ENCODE peak calls at places on chromosomes 16 and 17, in four cellular contexts. One of them, this sample, is unnamed.

GRCh38 chr16:31874354-31875111 is 926 bp downstream of the ZNF267 start:
- DNase-seq in activated CD8-positive, alpha-beta T cell treated with anti-CD3 and anti-CD28 coated beads for 36 hours: peak
- DNase-seq in Peyer's patch: no peak
- DNase-seq in A549: peak
- DNase-seq in this sample: peak

GRCh38 chr17:17050346-17051345 is 8.4 kb downstream of the MPRIP start:
- DNase-seq in activated CD8-positive, alpha-beta T cell treated with anti-CD3 and anti-CD28 coated beads for 36 hours: no peak
- DNase-seq in A549: no peak
- DNase-seq in Peyer's patch: no peak
- DNase-seq in this sample: no peak

GRCh38 chr16:71707199-71707598 is 17.3 kb downstream of the PHLPP2 start:
- DNase-seq in Peyer's patch: no peak
- DNase-seq in activated CD8-positive, alpha-beta T cell treated with anti-CD3 and anti-CD28 coated beads for 36 hours: no peak
- DNase-seq in A549: no peak
- DNase-seq in this sample: no peak

GRCh38 chr16:73058221-73058615 is 10.3 kb upstream of the ZFHX3 start:
- DNase-seq in A549: no peak
- DNase-seq in Peyer's patch: peak
- DNase-seq in activated CD8-positive, alpha-beta T cell treated with anti-CD3 and anti-CD28 coated beads for 36 hours: no peak
- DNase-seq in this sample: peak

GRCh38 chr16:89557230-89557935 is 3.1 kb upstream of the RPL13 start:
- DNase-seq in activated CD8-positive, alpha-beta T cell treated with anti-CD3 and anti-CD28 coated beads for 36 hours: peak
- DNase-seq in Peyer's patch: peak
- DNase-seq in A549: peak
- DNase-seq in this sample: peak

GRCh38 chr17:59427425-59427921 is 96.0 kb downstream of the YPEL2 start:
- DNase-seq in Peyer's patch: no peak
- DNase-seq in A549: no peak
- DNase-seq in activated CD8-positive, alpha-beta T cell treated with anti-CD3 and anti-CD28 coated beads for 36 hours: peak
- DNase-seq in this sample: peak

GRCh38 chr17:19336938-19337711 is 25.4 kb downstream of the B9D1 start:
- DNase-seq in activated CD8-positive, alpha-beta T cell treated with anti-CD3 and anti-CD28 coated beads for 36 hours: no peak
- DNase-seq in Peyer's patch: no peak
- DNase-seq in A549: no peak
- DNase-seq in this sample: no peak

GRCh38 chr16:4832698-4833343 is 14.3 kb downstream of the GLYR1 start:
- DNase-seq in A549: no peak
- DNase-seq in activated CD8-positive, alpha-beta T cell treated with anti-CD3 and anti-CD28 coated beads for 36 hours: no peak
- DNase-seq in Peyer's patch: no peak
- DNase-seq in this sample: no peak

GRCh38 chr16:87802670-87803069 is 36.9 kb upstream of the KLHDC4 start:
- DNase-seq in activated CD8-positive, alpha-beta T cell treated with anti-CD3 and anti-CD28 coated beads for 36 hours: no peak
- DNase-seq in Peyer's patch: no peak
- DNase-seq in A549: no peak
- DNase-seq in this sample: no peak

GRCh38 chr16:65445313-65446260 is 323.7 kb upstream of the CDH11 start:
- DNase-seq in Peyer's patch: no peak
- DNase-seq in A549: no peak
- DNase-seq in activated CD8-positive, alpha-beta T cell treated with anti-CD3 and anti-CD28 coated beads for 36 hours: no peak
- DNase-seq in this sample: no peak

GRCh38 chr16:57643166-57643813 is 14.9 kb downstream of the ADGRG1 start:
- DNase-seq in A549: no peak
- DNase-seq in activated CD8-positive, alpha-beta T cell treated with anti-CD3 and anti-CD28 coated beads for 36 hours: no peak
- DNase-seq in Peyer's patch: no peak
- DNase-seq in this sample: no peak

GRCh38 chr17:7425316-7425715 is at the start of gene SPEM2:
- DNase-seq in activated CD8-positive, alpha-beta T cell treated with anti-CD3 and anti-CD28 coated beads for 36 hours: no peak
- DNase-seq in Peyer's patch: no peak
- DNase-seq in A549: no peak
- DNase-seq in this sample: no peak

GRCh38 chr16:57564571-57565270 is 22.3 kb downstream of the ADGRG5 start:
- DNase-seq in A549: no peak
- DNase-seq in activated CD8-positive, alpha-beta T cell treated with anti-CD3 and anti-CD28 coated beads for 36 hours: no peak
- DNase-seq in Peyer's patch: no peak
- DNase-seq in this sample: no peak

GRCh38 chr16:17261197-17261858 is 209.4 kb downstream of the XYLT1 start:
- DNase-seq in Peyer's patch: no peak
- DNase-seq in A549: no peak
- DNase-seq in activated CD8-positive, alpha-beta T cell treated with anti-CD3 and anti-CD28 coated beads for 36 hours: peak
- DNase-seq in this sample: peak

GRCh38 chr16:69273009-69273408 is 38.1 kb upstream of the VPS4A start:
- DNase-seq in A549: no peak
- DNase-seq in Peyer's patch: no peak
- DNase-seq in activated CD8-positive, alpha-beta T cell treated with anti-CD3 and anti-CD28 coated beads for 36 hours: no peak
- DNase-seq in this sample: no peak

GRCh38 chr16:55297062-55297909 is 26.7 kb upstream of the IRX6 start:
- DNase-seq in activated CD8-positive, alpha-beta T cell treated with anti-CD3 and anti-CD28 coated beads for 36 hours: no peak
- DNase-seq in Peyer's patch: no peak
- DNase-seq in A549: no peak
- DNase-seq in this sample: no peak

GRCh38 chr16:23060458-23061320 is 88.6 kb downstream of the USP31 start:
- DNase-seq in Peyer's patch: no peak
- DNase-seq in activated CD8-positive, alpha-beta T cell treated with anti-CD3 and anti-CD28 coated beads for 36 hours: peak
- DNase-seq in A549: peak
- DNase-seq in this sample: peak

GRCh38 chr17:64128787-64129514 is 993 bp downstream of the ERN1 start:
- DNase-seq in activated CD8-positive, alpha-beta T cell treated with anti-CD3 and anti-CD28 coated beads for 36 hours: peak
- DNase-seq in Peyer's patch: peak
- DNase-seq in A549: peak
- DNase-seq in this sample: no peak

GRCh38 chr17:45808845-45809244 is 24.7 kb downstream of the CRHR1 start:
- DNase-seq in A549: no peak
- DNase-seq in Peyer's patch: no peak
- DNase-seq in activated CD8-positive, alpha-beta T cell treated with anti-CD3 and anti-CD28 coated beads for 36 hours: no peak
- DNase-seq in this sample: no peak
- TF ChIP-seq CTCF in A549: no peak
- TF ChIP-seq CTCF in Peyer's patch: no peak
- TF ChIP-seq CTCF in activated CD8-positive, alpha-beta T cell treated with anti-CD3 and anti-CD28 coated beads for 36 hours: no peak
- TF ChIP-seq CTCF in this sample: no peak

GRCh38 chr17:74295625-74296547 is 21.9 kb downstream of the DNAI2 start:
- DNase-seq in activated CD8-positive, alpha-beta T cell treated with anti-CD3 and anti-CD28 coated beads for 36 hours: no peak
- DNase-seq in Peyer's patch: no peak
- DNase-seq in A549: no peak
- DNase-seq in this sample: no peak
- TF ChIP-seq CTCF in activated CD8-positive, alpha-beta T cell treated with anti-CD3 and anti-CD28 coated beads for 36 hours: no peak
- TF ChIP-seq CTCF in Peyer's patch: no peak
- TF ChIP-seq CTCF in A549: no peak
- TF ChIP-seq CTCF in this sample: no peak

DNA sequence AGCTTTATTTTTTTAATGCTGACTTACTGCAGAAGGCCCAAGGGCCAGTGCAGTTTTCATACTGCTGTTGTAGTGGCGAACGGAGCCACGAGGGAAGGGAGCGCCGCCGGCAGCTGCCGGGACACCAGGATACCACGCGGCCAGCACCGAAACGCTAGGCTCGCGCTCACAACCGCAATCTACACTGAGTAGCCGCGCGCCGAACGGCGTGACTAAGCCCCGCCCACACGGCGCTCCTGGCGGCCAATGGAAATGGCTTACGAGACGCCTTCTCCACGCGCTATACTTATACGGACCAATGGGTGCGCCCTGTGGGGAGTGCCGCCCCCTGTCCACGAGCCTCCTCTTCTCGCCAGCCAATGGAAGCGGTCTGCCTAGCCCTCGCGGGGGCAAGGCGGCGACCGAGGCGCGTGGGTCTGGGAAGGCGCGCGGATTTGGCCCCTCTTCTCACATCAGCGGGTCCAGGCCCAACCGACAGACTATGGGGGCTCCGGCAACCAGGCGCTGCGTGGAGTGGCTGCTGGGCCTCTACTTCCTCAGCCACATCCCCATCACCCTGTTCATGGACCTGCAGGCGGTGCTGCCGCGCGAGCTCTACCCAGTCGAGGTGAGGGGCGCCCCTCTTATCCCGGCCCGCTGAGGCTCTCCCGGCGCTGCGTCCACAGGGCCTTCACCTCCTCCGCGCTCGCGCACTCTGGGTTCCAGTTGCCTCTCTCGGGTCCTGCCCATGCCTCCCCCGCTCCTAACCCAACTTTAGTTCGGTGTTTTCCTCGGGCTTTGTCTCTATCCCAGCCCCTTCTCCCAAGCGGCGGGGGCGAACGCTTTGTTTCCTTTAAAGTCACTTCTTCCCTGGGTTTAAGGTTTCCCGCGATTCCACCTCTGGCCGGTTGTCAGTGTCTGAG is at the start of gene TMEM97:
- DNase-seq in activated CD8-positive, alpha-beta T cell treated with anti-CD3 and anti-CD28 coated beads for 36 hours: peak
- DNase-seq in Peyer's patch: peak
- DNase-seq in A549: peak
- DNase-seq in this sample: peak
- TF ChIP-seq CTCF in activated CD8-positive, alpha-beta T cell treated with anti-CD3 and anti-CD28 coated beads for 36 hours: peak
- TF ChIP-seq CTCF in Peyer's patch: peak
- TF ChIP-seq CTCF in A549: no peak
- TF ChIP-seq CTCF in this sample: no peak

GRCh38 chr17:78327880-78328279 is 32.0 kb downstream of the SOCS3 start:
- DNase-seq in activated CD8-positive, alpha-beta T cell treated with anti-CD3 and anti-CD28 coated beads for 36 hours: no peak
- DNase-seq in A549: no peak
- DNase-seq in Peyer's patch: no peak
- DNase-seq in this sample: no peak

GRCh38 chr17:78332991-78333390 is 26.9 kb downstream of the SOCS3 start:
- DNase-seq in Peyer's patch: no peak
- DNase-seq in A549: no peak
- DNase-seq in activated CD8-positive, alpha-beta T cell treated with anti-CD3 and anti-CD28 coated beads for 36 hours: no peak
- DNase-seq in this sample: no peak

GRCh38 chr17:78330570-78331224 is 29.2 kb downstream of the SOCS3 start:
- DNase-seq in A549: peak
- DNase-seq in Peyer's patch: no peak
- DNase-seq in activated CD8-positive, alpha-beta T cell treated with anti-CD3 and anti-CD28 coated beads for 36 hours: no peak
- DNase-seq in this sample: no peak

GRCh38 chr17:78332530-78332929 is 27.3 kb downstream of the SOCS3 start:
- DNase-seq in Peyer's patch: no peak
- DNase-seq in A549: no peak
- DNase-seq in activated CD8-positive, alpha-beta T cell treated with anti-CD3 and anti-CD28 coated beads for 36 hours: no peak
- DNase-seq in this sample: no peak

DNA sequence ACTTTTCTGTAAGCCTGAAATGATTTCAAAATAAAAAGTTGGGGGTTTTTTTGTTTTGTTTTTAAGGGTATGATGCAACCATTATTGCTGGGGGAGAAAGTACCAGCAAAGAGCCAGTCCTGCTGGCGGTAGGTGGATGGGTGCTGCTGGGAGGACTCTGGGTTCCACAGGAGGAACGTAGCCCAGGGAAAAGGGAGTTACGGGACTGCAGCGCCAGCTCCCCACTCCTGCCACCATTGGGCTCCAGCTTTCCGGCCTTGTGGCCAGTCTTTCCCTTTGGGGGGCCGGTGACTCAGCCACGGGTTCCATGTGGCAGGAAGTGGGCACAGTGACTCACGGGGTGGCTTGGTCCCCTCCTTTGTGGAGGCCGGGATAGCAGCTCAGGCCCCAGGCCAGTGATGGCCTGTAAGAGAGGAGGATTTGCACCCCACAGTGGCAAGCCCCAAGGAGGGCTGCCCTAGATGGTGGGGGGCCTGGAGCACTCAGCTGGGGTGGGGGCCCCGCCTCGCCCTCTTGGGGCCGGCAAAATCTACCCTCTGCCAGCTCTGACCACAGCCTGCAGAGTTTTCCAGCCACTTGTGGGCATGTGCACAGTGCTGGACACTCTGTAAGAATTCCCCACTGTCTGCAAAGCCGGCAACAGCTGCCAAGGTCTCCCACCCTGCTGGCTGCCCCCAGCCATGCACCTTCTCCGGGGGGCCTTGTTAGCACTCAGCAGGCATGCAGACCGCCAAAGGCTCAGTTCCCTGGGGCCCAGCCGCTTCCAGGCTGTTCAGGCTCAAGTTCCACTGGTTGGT is 30.4 kb downstream of the SOCS3 start:
- DNase-seq in Peyer's patch: no peak
- DNase-seq in A549: no peak
- DNase-seq in activated CD8-positive, alpha-beta T cell treated with anti-CD3 and anti-CD28 coated beads for 36 hours: peak
- DNase-seq in this sample: no peak
- TF ChIP-seq CTCF in Peyer's patch: no peak
- TF ChIP-seq CTCF in A549: no peak
- TF ChIP-seq CTCF in activated CD8-positive, alpha-beta T cell treated with anti-CD3 and anti-CD28 coated beads for 36 hours: no peak
- TF ChIP-seq CTCF in this sample: no peak

GRCh38 chr17:27543958-27544349 is 87.0 kb upstream of the LGALS9 start:
- DNase-seq in A549: no peak
- DNase-seq in activated CD8-positive, alpha-beta T cell treated with anti-CD3 and anti-CD28 coated beads for 36 hours: no peak
- DNase-seq in Peyer's patch: no peak
- DNase-seq in this sample: no peak
- TF ChIP-seq CTCF in A549: no peak
- TF ChIP-seq CTCF in activated CD8-positive, alpha-beta T cell treated with anti-CD3 and anti-CD28 coated beads for 36 hours: no peak
- TF ChIP-seq CTCF in Peyer's patch: no peak
- TF ChIP-seq CTCF in this sample: no peak

GRCh38 chr17:9875441-9875840 is 29.6 kb downstream of the RCVRN start:
- DNase-seq in Peyer's patch: no peak
- DNase-seq in A549: no peak
- DNase-seq in activated CD8-positive, alpha-beta T cell treated with anti-CD3 and anti-CD28 coated beads for 36 hours: no peak
- DNase-seq in this sample: no peak

GRCh38 chr17:9878791-9879525 is 26.1 kb downstream of the RCVRN start:
- DNase-seq in A549: no peak
- DNase-seq in Peyer's patch: no peak
- DNase-seq in activated CD8-positive, alpha-beta T cell treated with anti-CD3 and anti-CD28 coated beads for 36 hours: no peak
- DNase-seq in this sample: no peak

GRCh38 chr17:9878361-9878760 is 26.7 kb downstream of the RCVRN start:
- DNase-seq in activated CD8-positive, alpha-beta T cell treated with anti-CD3 and anti-CD28 coated beads for 36 hours: no peak
- DNase-seq in Peyer's patch: no peak
- DNase-seq in A549: no peak
- DNase-seq in this sample: no peak

GRCh38 chr17:9872852-9873251 is 32.2 kb downstream of the RCVRN start:
- DNase-seq in Peyer's patch: no peak
- DNase-seq in activated CD8-positive, alpha-beta T cell treated with anti-CD3 and anti-CD28 coated beads for 36 hours: no peak
- DNase-seq in A549: no peak
- DNase-seq in this sample: no peak

DNA sequence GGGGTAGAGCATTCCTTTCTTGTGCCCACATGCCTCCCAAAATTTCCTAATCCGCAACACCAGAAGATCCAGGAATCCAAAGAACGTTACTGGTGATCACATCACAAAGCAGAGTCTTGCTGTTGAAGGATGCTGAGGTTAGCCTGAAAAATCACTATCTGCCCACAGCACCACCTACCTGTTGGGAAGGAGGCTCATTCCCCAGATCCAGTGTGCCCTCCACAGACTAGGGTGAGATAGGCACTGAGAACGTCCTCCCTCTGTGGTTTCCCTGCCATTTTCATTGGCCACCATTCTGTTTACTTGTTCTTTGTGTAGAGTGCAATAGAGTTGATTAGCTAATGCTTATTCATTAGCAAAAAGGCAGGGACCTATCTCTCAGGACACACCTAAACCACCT is 30.3 kb downstream of the RCVRN start:
- DNase-seq in A549: no peak
- DNase-seq in Peyer's patch: no peak
- DNase-seq in activated CD8-positive, alpha-beta T cell treated with anti-CD3 and anti-CD28 coated beads for 36 hours: no peak
- DNase-seq in this sample: no peak
- TF ChIP-seq CTCF in A549: peak
- TF ChIP-seq CTCF in Peyer's patch: no peak
- TF ChIP-seq CTCF in activated CD8-positive, alpha-beta T cell treated with anti-CD3 and anti-CD28 coated beads for 36 hours: no peak
- TF ChIP-seq CTCF in this sample: no peak

DNA sequence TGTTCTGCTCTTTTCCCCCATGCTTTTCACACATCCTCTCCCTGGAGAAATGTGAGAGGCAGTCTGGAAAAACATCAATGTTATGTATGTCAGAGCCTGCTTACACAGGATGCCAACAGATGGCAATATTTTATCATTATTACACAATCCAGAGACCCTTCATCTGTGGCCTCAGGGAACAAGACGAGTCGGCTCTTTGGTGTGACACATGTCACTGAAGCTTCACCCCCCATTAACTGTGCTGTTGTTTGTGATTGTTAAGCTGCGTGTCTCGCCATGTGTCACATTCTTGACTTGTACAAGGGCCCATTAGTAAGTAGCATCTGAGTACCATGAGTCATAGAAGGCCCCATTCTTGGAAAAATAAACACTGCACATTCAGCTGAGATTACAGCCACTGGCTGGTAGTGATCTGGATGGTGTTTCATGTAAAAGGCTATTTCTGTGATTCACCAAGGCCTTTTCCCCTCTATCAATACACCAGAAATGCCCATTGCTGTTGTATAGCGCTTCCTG is 682.1 kb upstream of the SOX9 start:
- DNase-seq in activated CD8-positive, alpha-beta T cell treated with anti-CD3 and anti-CD28 coated beads for 36 hours: no peak
- DNase-seq in A549: peak
- DNase-seq in Peyer's patch: no peak
- DNase-seq in this sample: no peak
- TF ChIP-seq CTCF in activated CD8-positive, alpha-beta T cell treated with anti-CD3 and anti-CD28 coated beads for 36 hours: no peak
- TF ChIP-seq CTCF in A549: peak
- TF ChIP-seq CTCF in Peyer's patch: no peak
- TF ChIP-seq CTCF in this sample: no peak

This sample was measured in GM10248.